ENCODE peak calls at places on chromosomes 3 and 15, in five cellular contexts. One of them, this sample, is unnamed. For H3K36me3, the result is how much of the 10 kb centered on the place peaks cover.

GRCh38 chr3:112693186-112693585 is 52.2 kb upstream of the CCDC80 start:
- DNase-seq in IMR-90: no peak
- DNase-seq in esophagus muscularis mucosa: no peak
- DNase-seq in suprapubic skin: no peak
- DNase-seq in esophagus squamous epithelium: no peak
- DNase-seq in this sample: no peak

GRCh38 chr3:127389415-127389814 is 101.6 kb upstream of the PRR20G start:
- DNase-seq in esophagus squamous epithelium: no peak
- DNase-seq in esophagus muscularis mucosa: no peak
- DNase-seq in IMR-90: no peak
- DNase-seq in suprapubic skin: no peak
- DNase-seq in this sample: no peak

GRCh38 chr15:39247574-39247973 is 333.3 kb upstream of the THBS1 start:
- DNase-seq in IMR-90: peak
- DNase-seq in esophagus squamous epithelium: no peak
- DNase-seq in esophagus muscularis mucosa: no peak
- DNase-seq in suprapubic skin: no peak
- DNase-seq in this sample: no peak

GRCh38 chr3:9713142-9713541 is 9.5 kb downstream of the CPNE9 start:
- DNase-seq in esophagus muscularis mucosa: no peak
- DNase-seq in IMR-90: no peak
- DNase-seq in suprapubic skin: no peak
- DNase-seq in esophagus squamous epithelium: no peak
- DNase-seq in this sample: no peak

GRCh38 chr3:128625409-128625945 is 25.1 kb downstream of the RPN1 start:
- DNase-seq in esophagus muscularis mucosa: no peak
- DNase-seq in suprapubic skin: no peak
- DNase-seq in IMR-90: no peak
- DNase-seq in esophagus squamous epithelium: no peak
- DNase-seq in this sample: no peak

GRCh38 chr15:66711886-66712285 is 9.8 kb downstream of the SMAD6 start:
- DNase-seq in esophagus squamous epithelium: no peak
- DNase-seq in IMR-90: no peak
- DNase-seq in suprapubic skin: no peak
- DNase-seq in esophagus muscularis mucosa: no peak
- DNase-seq in this sample: no peak

GRCh38 chr3:10015476-10015904 is 10.7 kb upstream of the FANCD2 start:
- DNase-seq in esophagus muscularis mucosa: peak
- DNase-seq in suprapubic skin: peak
- DNase-seq in esophagus squamous epithelium: no peak
- DNase-seq in IMR-90: peak
- DNase-seq in this sample: peak

GRCh38 chr3:43866529-43867353 is 176.0 kb downstream of the ABHD5 start:
- DNase-seq in suprapubic skin: peak
- DNase-seq in IMR-90: peak
- DNase-seq in esophagus muscularis mucosa: peak
- DNase-seq in esophagus squamous epithelium: no peak
- DNase-seq in this sample: no peak

GRCh38 chr3:129597792-129598381 is 8.6 kb downstream of the PLXND1 start:
- DNase-seq in IMR-90: peak
- DNase-seq in suprapubic skin: no peak
- DNase-seq in esophagus squamous epithelium: no peak
- DNase-seq in esophagus muscularis mucosa: no peak
- DNase-seq in this sample: peak

GRCh38 chr3:8962226-8962861 is 928 bp downstream of the RAD18 start:
- DNase-seq in esophagus muscularis mucosa: no peak
- DNase-seq in IMR-90: peak
- DNase-seq in esophagus squamous epithelium: no peak
- DNase-seq in suprapubic skin: no peak
- DNase-seq in this sample: no peak

GRCh38 chr15:95284933-95285401 is 1045.5 kb upstream of the NR2F2 start:
- DNase-seq in esophagus squamous epithelium: no peak
- DNase-seq in suprapubic skin: no peak
- DNase-seq in IMR-90: peak
- DNase-seq in esophagus muscularis mucosa: no peak
- DNase-seq in this sample: no peak

GRCh38 chr3:9696480-9697220 is 7.0 kb upstream of the CPNE9 start:
- DNase-seq in IMR-90: no peak
- DNase-seq in suprapubic skin: no peak
- DNase-seq in esophagus squamous epithelium: no peak
- DNase-seq in esophagus muscularis mucosa: no peak
- DNase-seq in this sample: no peak

GRCh38 chr15:89664441-89664840 is 9.2 kb upstream of the KIF7 start:
- DNase-seq in esophagus muscularis mucosa: no peak
- DNase-seq in esophagus squamous epithelium: no peak
- DNase-seq in suprapubic skin: no peak
- DNase-seq in IMR-90: no peak
- DNase-seq in this sample: no peak

GRCh38 chr15:25250906-25251622 is 187.8 kb downstream of the UBE3A start:
- DNase-seq in suprapubic skin: peak
- DNase-seq in esophagus muscularis mucosa: peak
- DNase-seq in esophagus squamous epithelium: no peak
- DNase-seq in IMR-90: no peak
- DNase-seq in this sample: peak

GRCh38 chr3:124557433-124558232 is 172.6 kb upstream of the UMPS start:
- DNase-seq in IMR-90: peak
- DNase-seq in suprapubic skin: no peak
- DNase-seq in esophagus squamous epithelium: no peak
- DNase-seq in esophagus muscularis mucosa: no peak
- DNase-seq in this sample: no peak

GRCh38 chr3:16179771-16180736 is 5.6 kb downstream of the GALNT15 start:
- DNase-seq in IMR-90: peak
- DNase-seq in esophagus squamous epithelium: no peak
- DNase-seq in esophagus muscularis mucosa: no peak
- DNase-seq in suprapubic skin: no peak
- DNase-seq in this sample: no peak

GRCh38 chr15:42409011-42409410 is 49.7 kb downstream of the CAPN3 start:
- DNase-seq in esophagus squamous epithelium: no peak
- DNase-seq in suprapubic skin: no peak
- DNase-seq in IMR-90: no peak
- DNase-seq in esophagus muscularis mucosa: no peak
- DNase-seq in this sample: no peak

GRCh38 chr15:99502182-99502581 is 63.6 kb upstream of the MEF2A start:
- DNase-seq in esophagus squamous epithelium: no peak
- DNase-seq in esophagus muscularis mucosa: no peak
- DNase-seq in IMR-90: no peak
- DNase-seq in suprapubic skin: no peak
- DNase-seq in this sample: no peak

GRCh38 chr3:15309662-15310335 is 22.6 kb downstream of the SH3BP5 start:
- DNase-seq in esophagus squamous epithelium: no peak
- DNase-seq in esophagus muscularis mucosa: no peak
- DNase-seq in IMR-90: no peak
- DNase-seq in suprapubic skin: no peak
- DNase-seq in this sample: no peak

GRCh38 chr3:171311784-171312183 is 148.4 kb downstream of the TNIK start:
- DNase-seq in suprapubic skin: no peak
- DNase-seq in IMR-90: no peak
- DNase-seq in esophagus muscularis mucosa: no peak
- DNase-seq in esophagus squamous epithelium: no peak
- DNase-seq in this sample: no peak

GRCh38 chr3:189212681-189213080 is 40.9 kb downstream of the TPRG1 start:
- DNase-seq in IMR-90: no peak
- DNase-seq in esophagus squamous epithelium: no peak
- DNase-seq in esophagus muscularis mucosa: no peak
- DNase-seq in suprapubic skin: no peak
- DNase-seq in this sample: no peak

GRCh38 chr3:186151077-186151971 is 42.4 kb upstream of the ETV5 start:
- DNase-seq in esophagus squamous epithelium: no peak
- DNase-seq in IMR-90: no peak
- DNase-seq in esophagus muscularis mucosa: no peak
- DNase-seq in suprapubic skin: peak
- DNase-seq in this sample: no peak

GRCh38 chr3:181695661-181696491 is 15.8 kb upstream of the SOX2 start:
- DNase-seq in esophagus muscularis mucosa: no peak
- DNase-seq in esophagus squamous epithelium: no peak
- DNase-seq in suprapubic skin: no peak
- DNase-seq in IMR-90: no peak
- DNase-seq in this sample: no peak

GRCh38 chr3:73228425-73228824 is 167.0 kb downstream of the EBLN2 start:
- DNase-seq in esophagus muscularis mucosa: no peak
- DNase-seq in esophagus squamous epithelium: no peak
- DNase-seq in suprapubic skin: no peak
- DNase-seq in IMR-90: no peak
- DNase-seq in this sample: no peak

GRCh38 chr15:57922780-57923179 is 142.7 kb downstream of the ALDH1A2 start:
- DNase-seq in esophagus muscularis mucosa: no peak
- DNase-seq in esophagus squamous epithelium: no peak
- DNase-seq in suprapubic skin: no peak
- DNase-seq in IMR-90: no peak
- DNase-seq in this sample: peak

GRCh38 chr15:98160236-98160635 is 199.7 kb downstream of the ARRDC4 start:
- DNase-seq in IMR-90: no peak
- DNase-seq in suprapubic skin: no peak
- DNase-seq in esophagus squamous epithelium: no peak
- DNase-seq in esophagus muscularis mucosa: peak
- DNase-seq in this sample: no peak

GRCh38 chr3:194279106-194279505 is 72.0 kb downstream of the CPN2 start:
- DNase-seq in IMR-90: no peak
- DNase-seq in esophagus muscularis mucosa: no peak
- DNase-seq in suprapubic skin: peak
- DNase-seq in esophagus squamous epithelium: no peak
- DNase-seq in this sample: no peak

GRCh38 chr3:123899300-123899865 is 15.3 kb upstream of the MYLK start:
- DNase-seq in IMR-90: no peak
- DNase-seq in esophagus muscularis mucosa: no peak
- DNase-seq in esophagus squamous epithelium: no peak
- DNase-seq in suprapubic skin: no peak
- DNase-seq in this sample: no peak

GRCh38 chr3:111984636-111985298 is 5.9 kb downstream of the ABHD10 start:
- DNase-seq in esophagus muscularis mucosa: no peak
- DNase-seq in suprapubic skin: no peak
- DNase-seq in IMR-90: no peak
- DNase-seq in esophagus squamous epithelium: no peak
- DNase-seq in this sample: no peak

GRCh38 chr3:158936530-158937113 is 134.8 kb downstream of the MFSD1 start:
- DNase-seq in esophagus squamous epithelium: no peak
- DNase-seq in esophagus muscularis mucosa: no peak
- DNase-seq in IMR-90: no peak
- DNase-seq in suprapubic skin: no peak
- DNase-seq in this sample: no peak

GRCh38 chr3:80771085-80771484 is 990.4 kb downstream of the GBE1 start:
- DNase-seq in esophagus muscularis mucosa: no peak
- DNase-seq in IMR-90: no peak
- DNase-seq in esophagus squamous epithelium: no peak
- DNase-seq in suprapubic skin: no peak
- DNase-seq in this sample: no peak

GRCh38 chr3:65999606-66000005 is 39.1 kb downstream of the MAGI1 start:
- DNase-seq in esophagus squamous epithelium: no peak
- DNase-seq in esophagus muscularis mucosa: no peak
- DNase-seq in suprapubic skin: no peak
- DNase-seq in IMR-90: no peak
- DNase-seq in this sample: no peak
- H3K27ac ChIP-seq in esophagus squamous epithelium: no peak
- H3K27ac ChIP-seq in esophagus muscularis mucosa: no peak
- H3K27ac ChIP-seq in suprapubic skin: no peak
- H3K27ac ChIP-seq in IMR-90: no peak
- H3K27ac ChIP-seq in this sample: no peak

DNA sequence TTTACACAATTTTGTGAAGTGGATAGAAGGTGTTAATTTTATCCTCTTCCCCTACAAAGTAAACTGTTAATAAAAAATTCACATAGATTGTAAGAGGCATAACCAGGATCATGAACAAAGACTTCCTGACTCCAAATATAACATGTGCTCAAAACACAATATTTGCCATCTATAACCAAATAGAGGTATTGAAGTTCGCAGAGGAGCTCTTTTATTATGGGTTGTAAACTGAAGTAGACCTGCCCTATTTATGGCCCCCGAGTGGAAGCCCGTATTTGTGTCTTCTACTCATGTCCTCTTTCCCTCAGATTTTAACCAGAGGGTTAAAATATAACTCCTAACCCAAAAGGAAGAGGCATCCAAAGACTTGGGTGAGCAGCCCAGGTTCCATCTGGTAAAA is 285.6 kb upstream of the COL8A1 start:
- DNase-seq in IMR-90: no peak
- DNase-seq in esophagus squamous epithelium: no peak
- DNase-seq in suprapubic skin: no peak
- DNase-seq in esophagus muscularis mucosa: no peak
- DNase-seq in this sample: no peak
- H3K36me3 ChIP-seq in IMR-90: under half
- H3K36me3 ChIP-seq in esophagus squamous epithelium: under half
- H3K36me3 ChIP-seq in suprapubic skin: under half
- H3K36me3 ChIP-seq in esophagus muscularis mucosa: under half
- H3K36me3 ChIP-seq in this sample: under half

GRCh38 chr15:64127521-64128275 is 23.8 kb upstream of the SNX22 start:
- DNase-seq in IMR-90: no peak
- DNase-seq in esophagus muscularis mucosa: no peak
- DNase-seq in suprapubic skin: no peak
- DNase-seq in esophagus squamous epithelium: no peak
- DNase-seq in this sample: no peak
- TF ChIP-seq POLR2A in IMR-90: no peak
- TF ChIP-seq POLR2A in esophagus muscularis mucosa: no peak
- TF ChIP-seq POLR2A in suprapubic skin: no peak
- TF ChIP-seq POLR2A in esophagus squamous epithelium: no peak
- TF ChIP-seq POLR2A in this sample: no peak

DNA sequence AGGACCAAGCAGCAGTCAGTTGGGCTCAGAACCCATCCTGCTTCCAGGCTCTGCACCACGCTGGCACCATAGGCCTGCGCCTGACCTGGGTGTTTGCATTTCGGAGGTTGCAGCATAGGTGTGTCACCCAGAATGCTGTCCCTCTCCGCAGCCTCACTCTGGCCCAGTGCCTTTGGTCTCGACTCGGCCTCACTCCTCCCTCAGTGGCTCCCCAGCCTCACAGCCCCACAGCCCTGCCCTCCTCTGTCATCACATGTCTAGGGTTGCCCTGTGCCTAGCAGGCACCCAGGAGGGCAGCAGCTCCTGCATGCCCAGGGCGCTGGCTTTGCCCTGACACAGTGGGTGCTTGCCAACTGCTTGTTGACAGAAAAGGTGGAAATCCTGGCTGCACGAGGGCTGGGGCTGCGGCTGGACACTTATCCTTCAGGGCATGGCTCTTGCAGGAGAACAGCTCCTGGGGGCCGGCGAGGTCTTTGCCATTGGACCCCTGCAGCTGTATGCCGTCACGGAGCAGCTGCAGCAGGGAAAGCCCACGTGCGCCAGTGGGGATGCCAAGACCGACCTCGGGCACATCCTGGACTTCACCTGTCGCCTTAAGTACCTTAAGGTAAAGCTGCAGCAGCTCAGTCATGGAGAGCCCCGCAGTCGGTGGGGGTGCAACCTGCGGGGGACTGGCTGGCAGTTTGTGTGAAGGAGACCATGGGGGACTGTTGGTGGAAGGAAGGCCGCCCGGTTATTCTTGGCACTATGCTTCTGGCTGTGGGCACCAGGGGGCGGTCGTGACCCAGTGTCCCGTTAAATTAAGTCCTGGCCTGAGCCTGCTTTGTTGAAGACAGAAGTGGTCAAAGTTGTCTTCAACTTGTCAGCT is 16.2 kb downstream of the NISCH start:
- DNase-seq in esophagus muscularis mucosa: no peak
- DNase-seq in esophagus squamous epithelium: no peak
- DNase-seq in suprapubic skin: no peak
- DNase-seq in IMR-90: peak
- DNase-seq in this sample: peak
- H3K27ac ChIP-seq in esophagus muscularis mucosa: no peak
- H3K27ac ChIP-seq in esophagus squamous epithelium: no peak
- H3K27ac ChIP-seq in suprapubic skin: no peak
- H3K27ac ChIP-seq in IMR-90: no peak
- H3K27ac ChIP-seq in this sample: no peak

GRCh38 chr3:172333042-172333377 is 115.2 kb downstream of the GHSR start:
- DNase-seq in IMR-90: no peak
- DNase-seq in suprapubic skin: no peak
- DNase-seq in esophagus muscularis mucosa: no peak
- DNase-seq in esophagus squamous epithelium: no peak
- DNase-seq in this sample: no peak
- H3K36me3 ChIP-seq in IMR-90: under half
- H3K36me3 ChIP-seq in suprapubic skin: under half
- H3K36me3 ChIP-seq in esophagus muscularis mucosa: half or more
- H3K36me3 ChIP-seq in esophagus squamous epithelium: under half
- H3K36me3 ChIP-seq in this sample: half or more

This sample was measured in heart left ventricle.